ENCODE peak calls at places on chromosome 1, in eight cellular contexts. One of them, this sample, is unnamed.

GRCh38 chr1:193156826-193157142 is 29.6 kb downstream of the B3GALT2 start:
- DNase-seq in fibroblast of lung: peak
- DNase-seq in H9: no peak
- DNase-seq in adrenal gland: no peak
- DNase-seq in heart left ventricle: no peak
- DNase-seq in ascending aorta: no peak
- DNase-seq in PC-9: no peak
- DNase-seq in IMR-90: no peak
- DNase-seq in this sample: no peak

GRCh38 chr1:232952514-232953175 is 2.2 kb downstream of the NTPCR start:
- DNase-seq in adrenal gland: peak
- DNase-seq in H9: peak
- DNase-seq in heart left ventricle: no peak
- DNase-seq in IMR-90: peak
- DNase-seq in PC-9: peak
- DNase-seq in fibroblast of lung: peak
- DNase-seq in ascending aorta: no peak
- DNase-seq in this sample: peak

GRCh38 chr1:103266036-103266435 is 157.7 kb upstream of the COL11A1 start:
- DNase-seq in H9: no peak
- DNase-seq in fibroblast of lung: peak
- DNase-seq in PC-9: no peak
- DNase-seq in heart left ventricle: no peak
- DNase-seq in adrenal gland: no peak
- DNase-seq in ascending aorta: no peak
- DNase-seq in IMR-90: peak
- DNase-seq in this sample: no peak

GRCh38 chr1:216758182-216758581 is 35.0 kb upstream of the ESRRG start:
- DNase-seq in H9: no peak
- DNase-seq in heart left ventricle: no peak
- DNase-seq in ascending aorta: no peak
- DNase-seq in fibroblast of lung: no peak
- DNase-seq in adrenal gland: no peak
- DNase-seq in PC-9: no peak
- DNase-seq in IMR-90: no peak
- DNase-seq in this sample: no peak

GRCh38 chr1:230823421-230823820 is 44.9 kb downstream of the C1orf198 start:
- DNase-seq in IMR-90: no peak
- DNase-seq in H9: no peak
- DNase-seq in PC-9: no peak
- DNase-seq in ascending aorta: no peak
- DNase-seq in fibroblast of lung: no peak
- DNase-seq in heart left ventricle: peak
- DNase-seq in adrenal gland: no peak
- DNase-seq in this sample: no peak

GRCh38 chr1:228174482-228175315 is 9.1 kb downstream of the IBA57 start:
- DNase-seq in adrenal gland: peak
- DNase-seq in fibroblast of lung: no peak
- DNase-seq in heart left ventricle: peak
- DNase-seq in PC-9: no peak
- DNase-seq in H9: peak
- DNase-seq in ascending aorta: no peak
- DNase-seq in IMR-90: no peak
- DNase-seq in this sample: no peak

GRCh38 chr1:225508538-225509375 is 80.9 kb upstream of the LBR start:
- DNase-seq in H9: no peak
- DNase-seq in fibroblast of lung: peak
- DNase-seq in PC-9: peak
- DNase-seq in IMR-90: peak
- DNase-seq in ascending aorta: peak
- DNase-seq in adrenal gland: peak
- DNase-seq in heart left ventricle: no peak
- DNase-seq in this sample: peak

GRCh38 chr1:107430540-107431228 is 289.8 kb downstream of the NTNG1 start:
- DNase-seq in H9: no peak
- DNase-seq in IMR-90: peak
- DNase-seq in PC-9: peak
- DNase-seq in ascending aorta: no peak
- DNase-seq in adrenal gland: peak
- DNase-seq in heart left ventricle: no peak
- DNase-seq in fibroblast of lung: peak
- DNase-seq in this sample: peak

GRCh38 chr1:247933989-247934388 is 9.3 kb downstream of the OR2AJ1 start:
- DNase-seq in ascending aorta: no peak
- DNase-seq in adrenal gland: no peak
- DNase-seq in fibroblast of lung: no peak
- DNase-seq in heart left ventricle: no peak
- DNase-seq in H9: no peak
- DNase-seq in PC-9: no peak
- DNase-seq in IMR-90: no peak
- DNase-seq in this sample: no peak

GRCh38 chr1:89363638-89364536 is at the start of gene GBP6:
- DNase-seq in PC-9: no peak
- DNase-seq in adrenal gland: no peak
- DNase-seq in heart left ventricle: peak
- DNase-seq in fibroblast of lung: no peak
- DNase-seq in H9: peak
- DNase-seq in ascending aorta: no peak
- DNase-seq in IMR-90: no peak
- DNase-seq in this sample: no peak

GRCh38 chr1:197441990-197442389 is 173.9 kb downstream of the CRB1 start:
- DNase-seq in fibroblast of lung: peak
- DNase-seq in PC-9: no peak
- DNase-seq in ascending aorta: peak
- DNase-seq in heart left ventricle: peak
- DNase-seq in adrenal gland: peak
- DNase-seq in H9: no peak
- DNase-seq in IMR-90: peak
- DNase-seq in this sample: peak

GRCh38 chr1:174209347-174210187 is 50.2 kb downstream of the RABGAP1L start:
- DNase-seq in H9: no peak
- DNase-seq in PC-9: no peak
- DNase-seq in ascending aorta: no peak
- DNase-seq in IMR-90: no peak
- DNase-seq in fibroblast of lung: no peak
- DNase-seq in heart left ventricle: no peak
- DNase-seq in adrenal gland: no peak
- DNase-seq in this sample: no peak

GRCh38 chr1:44447051-44447806 is 42.2 kb downstream of the RNF220 start:
- DNase-seq in fibroblast of lung: peak
- DNase-seq in adrenal gland: no peak
- DNase-seq in H9: no peak
- DNase-seq in IMR-90: no peak
- DNase-seq in ascending aorta: no peak
- DNase-seq in PC-9: no peak
- DNase-seq in heart left ventricle: no peak
- DNase-seq in this sample: no peak

GRCh38 chr1:183646780-183647179 is 6.3 kb downstream of the APOBEC4 start:
- DNase-seq in H9: no peak
- DNase-seq in adrenal gland: no peak
- DNase-seq in ascending aorta: no peak
- DNase-seq in heart left ventricle: no peak
- DNase-seq in PC-9: no peak
- DNase-seq in fibroblast of lung: no peak
- DNase-seq in IMR-90: no peak
- DNase-seq in this sample: no peak

GRCh38 chr1:152036316-152037216 is at the start of gene S100A11:
- DNase-seq in IMR-90: peak
- DNase-seq in fibroblast of lung: peak
- DNase-seq in heart left ventricle: peak
- DNase-seq in H9: peak
- DNase-seq in ascending aorta: peak
- DNase-seq in PC-9: peak
- DNase-seq in adrenal gland: peak
- DNase-seq in this sample: peak

GRCh38 chr1:89274431-89274857 is 1.8 kb upstream of the GBP5 start:
- DNase-seq in heart left ventricle: no peak
- DNase-seq in H9: no peak
- DNase-seq in ascending aorta: no peak
- DNase-seq in IMR-90: peak
- DNase-seq in fibroblast of lung: peak
- DNase-seq in adrenal gland: no peak
- DNase-seq in PC-9: peak
- DNase-seq in this sample: no peak

GRCh38 chr1:207935166-207935583 is 24.2 kb upstream of the CD34 start:
- DNase-seq in H9: no peak
- DNase-seq in fibroblast of lung: no peak
- DNase-seq in heart left ventricle: no peak
- DNase-seq in ascending aorta: no peak
- DNase-seq in adrenal gland: no peak
- DNase-seq in IMR-90: no peak
- DNase-seq in PC-9: no peak
- DNase-seq in this sample: no peak

GRCh38 chr1:206803221-206803730 is 31.0 kb upstream of the IL10 start:
- DNase-seq in PC-9: no peak
- DNase-seq in heart left ventricle: no peak
- DNase-seq in H9: no peak
- DNase-seq in adrenal gland: no peak
- DNase-seq in fibroblast of lung: no peak
- DNase-seq in IMR-90: no peak
- DNase-seq in ascending aorta: no peak
- DNase-seq in this sample: no peak

GRCh38 chr1:116462722-116463121 is 89.7 kb downstream of the ATP1A1 start:
- DNase-seq in heart left ventricle: no peak
- DNase-seq in IMR-90: no peak
- DNase-seq in fibroblast of lung: no peak
- DNase-seq in H9: no peak
- DNase-seq in adrenal gland: no peak
- DNase-seq in PC-9: no peak
- DNase-seq in ascending aorta: no peak
- DNase-seq in this sample: no peak

GRCh38 chr1:6157528-6158174 is 22.5 kb downstream of the CHD5 start:
- DNase-seq in adrenal gland: peak
- DNase-seq in IMR-90: peak
- DNase-seq in PC-9: peak
- DNase-seq in ascending aorta: no peak
- DNase-seq in H9: no peak
- DNase-seq in heart left ventricle: no peak
- DNase-seq in fibroblast of lung: no peak
- DNase-seq in this sample: peak

GRCh38 chr1:66495490-66495889 is 38.5 kb upstream of the SGIP1 start:
- DNase-seq in IMR-90: no peak
- DNase-seq in ascending aorta: no peak
- DNase-seq in heart left ventricle: no peak
- DNase-seq in adrenal gland: no peak
- DNase-seq in H9: no peak
- DNase-seq in PC-9: no peak
- DNase-seq in fibroblast of lung: no peak
- DNase-seq in this sample: no peak

GRCh38 chr1:10724948-10725852 is 71.2 kb downstream of the CASZ1 start:
- DNase-seq in IMR-90: peak
- DNase-seq in H9: no peak
- DNase-seq in ascending aorta: peak
- DNase-seq in PC-9: no peak
- DNase-seq in fibroblast of lung: peak
- DNase-seq in adrenal gland: peak
- DNase-seq in heart left ventricle: no peak
- DNase-seq in this sample: no peak

GRCh38 chr1:154171222-154171583 is 16.3 kb upstream of the NUP210L start:
- DNase-seq in adrenal gland: no peak
- DNase-seq in H9: no peak
- DNase-seq in PC-9: no peak
- DNase-seq in IMR-90: no peak
- DNase-seq in ascending aorta: no peak
- DNase-seq in heart left ventricle: no peak
- DNase-seq in fibroblast of lung: no peak
- DNase-seq in this sample: no peak
- H3K27ac ChIP-seq in adrenal gland: no peak
- H3K27ac ChIP-seq in H9: no peak
- H3K27ac ChIP-seq in PC-9: no peak
- H3K27ac ChIP-seq in IMR-90: no peak
- H3K27ac ChIP-seq in ascending aorta: no peak
- H3K27ac ChIP-seq in heart left ventricle: no peak
- H3K27ac ChIP-seq in fibroblast of lung: no peak
- H3K27ac ChIP-seq in this sample: no peak

GRCh38 chr1:100351095-100351884 is 1.0 kb upstream of the CDC14A start:
- DNase-seq in PC-9: peak
- DNase-seq in ascending aorta: peak
- DNase-seq in H9: peak
- DNase-seq in adrenal gland: peak
- DNase-seq in fibroblast of lung: peak
- DNase-seq in IMR-90: peak
- DNase-seq in heart left ventricle: peak
- DNase-seq in this sample: peak
- TF ChIP-seq CTCF in PC-9: peak
- TF ChIP-seq CTCF in ascending aorta: peak
- TF ChIP-seq CTCF in H9: peak
- TF ChIP-seq CTCF in adrenal gland: no peak
- TF ChIP-seq CTCF in fibroblast of lung: peak
- TF ChIP-seq CTCF in IMR-90: no peak
- TF ChIP-seq CTCF in heart left ventricle: peak
- TF ChIP-seq CTCF in this sample: peak

GRCh38 chr1:100879422-100879821 is 15.2 kb downstream of the EXTL2 start:
- DNase-seq in H9: no peak
- DNase-seq in adrenal gland: no peak
- DNase-seq in PC-9: no peak
- DNase-seq in fibroblast of lung: peak
- DNase-seq in heart left ventricle: no peak
- DNase-seq in IMR-90: no peak
- DNase-seq in ascending aorta: no peak
- DNase-seq in this sample: no peak

GRCh38 chr1:100883963-100884362 is 10.7 kb downstream of the EXTL2 start:
- DNase-seq in PC-9: peak
- DNase-seq in H9: no peak
- DNase-seq in heart left ventricle: no peak
- DNase-seq in IMR-90: peak
- DNase-seq in adrenal gland: no peak
- DNase-seq in fibroblast of lung: peak
- DNase-seq in ascending aorta: no peak
- DNase-seq in this sample: peak

GRCh38 chr1:100882622-100883186 is 11.9 kb downstream of the EXTL2 start:
- DNase-seq in heart left ventricle: no peak
- DNase-seq in adrenal gland: no peak
- DNase-seq in ascending aorta: no peak
- DNase-seq in H9: no peak
- DNase-seq in fibroblast of lung: no peak
- DNase-seq in PC-9: no peak
- DNase-seq in IMR-90: no peak
- DNase-seq in this sample: no peak

DNA sequence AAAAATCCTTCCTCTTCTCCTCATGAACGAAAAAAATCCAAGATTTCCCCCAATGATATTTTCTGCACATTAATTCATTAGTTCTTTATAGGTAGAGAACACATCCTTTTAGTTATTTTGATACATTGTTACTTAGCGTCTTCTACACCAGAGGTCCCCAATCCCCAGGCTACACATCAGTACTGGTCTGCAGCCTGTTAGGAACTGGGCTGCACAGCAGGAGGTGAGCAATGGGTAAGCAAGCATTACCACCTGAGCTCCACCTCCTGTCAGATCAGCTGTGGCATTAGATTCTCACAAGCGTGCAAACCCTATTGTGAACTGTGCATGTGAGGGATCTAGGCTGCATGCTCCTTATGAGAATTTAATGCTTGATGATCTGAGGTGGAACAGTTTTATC is 13.0 kb downstream of the EXTL2 start:
- DNase-seq in IMR-90: no peak
- DNase-seq in adrenal gland: no peak
- DNase-seq in PC-9: no peak
- DNase-seq in ascending aorta: no peak
- DNase-seq in heart left ventricle: no peak
- DNase-seq in H9: no peak
- DNase-seq in fibroblast of lung: no peak
- DNase-seq in this sample: no peak
- H3K27ac ChIP-seq in IMR-90: no peak
- H3K27ac ChIP-seq in adrenal gland: no peak
- H3K27ac ChIP-seq in PC-9: no peak
- H3K27ac ChIP-seq in ascending aorta: no peak
- H3K27ac ChIP-seq in heart left ventricle: no peak
- H3K27ac ChIP-seq in H9: no peak
- H3K27ac ChIP-seq in fibroblast of lung: no peak
- H3K27ac ChIP-seq in this sample: no peak

GRCh38 chr1:111346089-111346885 is 55.6 kb downstream of the CHIA start:
- DNase-seq in heart left ventricle: peak
- DNase-seq in IMR-90: peak
- DNase-seq in adrenal gland: peak
- DNase-seq in PC-9: peak
- DNase-seq in ascending aorta: peak
- DNase-seq in fibroblast of lung: peak
- DNase-seq in H9: peak
- DNase-seq in this sample: peak
- TF ChIP-seq CTCF in heart left ventricle: peak
- TF ChIP-seq CTCF in IMR-90: no peak
- TF ChIP-seq CTCF in adrenal gland: no peak
- TF ChIP-seq CTCF in PC-9: no peak
- TF ChIP-seq CTCF in ascending aorta: no peak
- TF ChIP-seq CTCF in fibroblast of lung: no peak
- TF ChIP-seq CTCF in H9: peak
- TF ChIP-seq CTCF in this sample: peak